ENCODE peak calls at places on chromosomes 6 and 20, in ten cellular contexts. T is activated naive CD4-positive, alpha-beta T cell treated with anti-CD3 and anti-CD28 coated beads, Interleukin-2, amount 10 ng/mL, durations not matched to agents 7 days and 5 days; E is left colon; P is activated CD8-positive, alpha-beta T cell treated with anti-CD3 and anti-CD28 coated beads for 36 hours; H is amniotic stem cell; Z is AG08396; K is fibroblast of pulmonary artery; C is fibroblast of lung; I is stimulated activated CD4-positive, alpha-beta T cell treated with anti-CD3 and anti-CD28 coated beads, Interleukin-15, amount 100 ng/mL, for 1 hour; Q is IMR-90. F is an unnamed sample.

GRCh38 chr20:49657118-49657901 is 56.4 kb downstream of the B4GALT5 start:
- DNase-seq in T (no peak), E (no peak), P (no peak), H (no peak), Z (peak; percentile 59), K (peak; percentile 84), C (peak; percentile 82), I (no peak), Q (peak; percentile 84), F (no peak)

GRCh38 chr6:73746776-73747175 is 50.8 kb downstream of the CD109 start:
- DNase-seq in T (no peak), E (no peak), P (no peak), H (no peak), Z (peak; percentile 11), K (peak; percentile 39), C (peak; percentile 27), I (no peak), Q (peak; percentile 52), F (peak; percentile 63)

GRCh38 chr6:44712353-44713147 is 325.0 kb downstream of the CDC5L start:
- DNase-seq in T (no peak), E (no peak), P (no peak), H (no peak), Z (no peak), K (no peak), C (no peak), I (no peak), Q (no peak), F (no peak)

GRCh38 chr20:2651772-2652723 is at the start of gene NOP56:
- DNase-seq in T (peak; percentile 92), E (peak; percentile 87), P (peak; percentile 93), H (peak; percentile 75), Z (peak; percentile 98), K (peak; percentile 91), C (peak; percentile 91), I (peak; percentile 95), Q (peak; percentile 86), F (peak; percentile 94)

GRCh38 chr6:170344631-170345576 is 38.3 kb downstream of the FAM120B start:
- DNase-seq in T (no peak), E (no peak), P (peak; percentile 48), H (no peak), Z (peak; percentile 38), K (peak; percentile 84), C (peak; percentile 46), I (no peak), Q (peak; percentile 61), F (peak; percentile 87)

GRCh38 chr6:170360476-170360875 is 53.9 kb downstream of the FAM120B start:
- DNase-seq in T (no peak), E (no peak), P (no peak), H (no peak), Z (no peak), K (peak; percentile 34), C (peak; percentile 25), I (no peak), Q (peak; percentile 25), F (peak; percentile 56)

GRCh38 chr6:147311218-147311617 is 107.0 kb downstream of the STXBP5 start:
- DNase-seq in T (no peak), E (no peak), P (no peak), H (peak; percentile 23), Z (no peak), K (no peak), C (peak; percentile 20), I (no peak), Q (peak; percentile 45), F (no peak)

GRCh38 chr20:48761023-48761785 is 66.6 kb downstream of the PREX1 start:
- DNase-seq in T (peak; percentile 79), E (peak; percentile 37), P (peak; percentile 86), H (no peak), Z (no peak), K (no peak), C (no peak), I (no peak), Q (no peak), F (no peak)

GRCh38 chr6:38728203-38728602 is 13.1 kb downstream of the DNAH8 start:
- DNase-seq in T (no peak), E (no peak), P (no peak), H (no peak), Z (no peak), K (no peak), C (no peak), I (no peak), Q (no peak), F (no peak)

F was measured in choroid plexus epithelial cell.